ENCODE peak calls at places on chromosomes 5 and 9, in ten cellular contexts. One of them, this sample, is unnamed.

GRCh38 chr5:125487231-125487630 is 740.8 kb upstream of the ZNF608 start:
- DNase-seq in mesothelial cell of epicardium: no peak
- DNase-seq in AG09309: no peak
- DNase-seq in neural crest cell: no peak
- DNase-seq in uterus: no peak
- DNase-seq in BE2C: no peak
- DNase-seq in IMR-90: peak; percentile 1
- DNase-seq in MCF 10A: no peak
- DNase-seq in AG10803: no peak
- DNase-seq in MM.1S: no peak
- DNase-seq in this sample: no peak

GRCh38 chr5:169013846-169014245 is 287.1 kb downstream of the SLIT3 start:
- DNase-seq in mesothelial cell of epicardium: no peak
- DNase-seq in AG09309: peak; percentile 54
- DNase-seq in neural crest cell: no peak
- DNase-seq in uterus: no peak
- DNase-seq in BE2C: no peak
- DNase-seq in IMR-90: no peak
- DNase-seq in MCF 10A: no peak
- DNase-seq in AG10803: peak; percentile 52
- DNase-seq in MM.1S: peak; percentile 16
- DNase-seq in this sample: no peak

GRCh38 chr5:71932649-71933338 is 174.5 kb upstream of the MAP1B start:
- DNase-seq in mesothelial cell of epicardium: no peak
- DNase-seq in AG09309: no peak
- DNase-seq in neural crest cell: peak; percentile 34
- DNase-seq in uterus: peak; percentile 70
- DNase-seq in BE2C: peak; percentile 43
- DNase-seq in IMR-90: peak; percentile 67
- DNase-seq in MCF 10A: peak; percentile 39
- DNase-seq in AG10803: peak; percentile 39
- DNase-seq in MM.1S: no peak
- DNase-seq in this sample: no peak

GRCh38 chr9:116904165-116904564 is 217.1 kb downstream of the TRIM32 start:
- DNase-seq in mesothelial cell of epicardium: no peak
- DNase-seq in AG09309: no peak
- DNase-seq in neural crest cell: no peak
- DNase-seq in uterus: no peak
- DNase-seq in BE2C: no peak
- DNase-seq in IMR-90: no peak
- DNase-seq in MCF 10A: no peak
- DNase-seq in AG10803: no peak
- DNase-seq in MM.1S: no peak
- DNase-seq in this sample: no peak

GRCh38 chr9:105023788-105024187 is 95.8 kb upstream of the ABCA1 start:
- DNase-seq in mesothelial cell of epicardium: no peak
- DNase-seq in AG09309: no peak
- DNase-seq in neural crest cell: no peak
- DNase-seq in uterus: no peak
- DNase-seq in BE2C: no peak
- DNase-seq in IMR-90: no peak
- DNase-seq in MCF 10A: no peak
- DNase-seq in AG10803: no peak
- DNase-seq in MM.1S: no peak
- DNase-seq in this sample: no peak

GRCh38 chr5:130126748-130127147 is 222.5 kb downstream of the CHSY3 start:
- DNase-seq in mesothelial cell of epicardium: no peak
- DNase-seq in AG09309: no peak
- DNase-seq in neural crest cell: no peak
- DNase-seq in uterus: no peak
- DNase-seq in BE2C: no peak
- DNase-seq in IMR-90: no peak
- DNase-seq in MCF 10A: no peak
- DNase-seq in AG10803: no peak
- DNase-seq in MM.1S: no peak
- DNase-seq in this sample: no peak

GRCh38 chr5:159825551-159826051 is 90.7 kb upstream of the ADRA1B start:
- DNase-seq in mesothelial cell of epicardium: no peak
- DNase-seq in AG09309: no peak
- DNase-seq in neural crest cell: no peak
- DNase-seq in uterus: peak; percentile 32
- DNase-seq in BE2C: no peak
- DNase-seq in IMR-90: no peak
- DNase-seq in MCF 10A: peak; percentile 71
- DNase-seq in AG10803: peak; percentile 23
- DNase-seq in MM.1S: no peak
- DNase-seq in this sample: no peak

GRCh38 chr5:124746916-124747769 is 704 bp upstream of the ZNF608 start:
- DNase-seq in mesothelial cell of epicardium: peak; percentile 75
- DNase-seq in AG09309: no peak
- DNase-seq in neural crest cell: peak; percentile 71
- DNase-seq in uterus: peak; percentile 74
- DNase-seq in BE2C: peak; percentile 88
- DNase-seq in IMR-90: peak; percentile 94
- DNase-seq in MCF 10A: peak; percentile 91
- DNase-seq in AG10803: peak; percentile 54
- DNase-seq in MM.1S: peak; percentile 66
- DNase-seq in this sample: no peak

GRCh38 chr5:9540791-9541190 is 5.1 kb downstream of the SEMA5A start:
- DNase-seq in mesothelial cell of epicardium: no peak
- DNase-seq in AG09309: peak; percentile 49
- DNase-seq in neural crest cell: no peak
- DNase-seq in uterus: no peak
- DNase-seq in BE2C: no peak
- DNase-seq in IMR-90: peak; percentile 72
- DNase-seq in MCF 10A: no peak
- DNase-seq in AG10803: peak; percentile 31
- DNase-seq in MM.1S: no peak
- DNase-seq in this sample: no peak

GRCh38 chr5:109688647-109688998 is 1.1 kb upstream of the MAN2A1 start:
- DNase-seq in mesothelial cell of epicardium: no peak
- DNase-seq in AG09309: no peak
- DNase-seq in neural crest cell: no peak
- DNase-seq in uterus: no peak
- DNase-seq in BE2C: peak; percentile 28
- DNase-seq in IMR-90: peak; percentile 28
- DNase-seq in MCF 10A: no peak
- DNase-seq in AG10803: no peak
- DNase-seq in MM.1S: peak; percentile 74
- DNase-seq in this sample: peak; percentile 22

GRCh38 chr9:91775011-91775707 is 174.9 kb downstream of the ROR2 start:
- DNase-seq in mesothelial cell of epicardium: peak; percentile 87
- DNase-seq in AG09309: no peak
- DNase-seq in neural crest cell: peak; percentile 75
- DNase-seq in uterus: peak; percentile 68
- DNase-seq in BE2C: peak; percentile 81
- DNase-seq in IMR-90: peak; percentile 58
- DNase-seq in MCF 10A: peak; percentile 73
- DNase-seq in AG10803: peak; percentile 47
- DNase-seq in MM.1S: peak; percentile 68
- DNase-seq in this sample: peak; percentile 80

GRCh38 chr9:37485389-37486255 is at the start of gene POLR1E:
- DNase-seq in mesothelial cell of epicardium: peak; percentile 94
- DNase-seq in AG09309: no peak
- DNase-seq in neural crest cell: peak; percentile 91
- DNase-seq in uterus: peak; percentile 93
- DNase-seq in BE2C: peak; percentile 97
- DNase-seq in IMR-90: peak; percentile 89
- DNase-seq in MCF 10A: peak; percentile 97
- DNase-seq in AG10803: peak; percentile 86
- DNase-seq in MM.1S: peak; percentile 98
- DNase-seq in this sample: peak; percentile 98

GRCh38 chr5:168818586-168818985 is 239.4 kb upstream of the PANK3 start:
- DNase-seq in mesothelial cell of epicardium: no peak
- DNase-seq in AG09309: no peak
- DNase-seq in neural crest cell: no peak
- DNase-seq in uterus: no peak
- DNase-seq in BE2C: no peak
- DNase-seq in IMR-90: no peak
- DNase-seq in MCF 10A: no peak
- DNase-seq in AG10803: no peak
- DNase-seq in MM.1S: no peak
- DNase-seq in this sample: no peak

GRCh38 chr5:180294401-180294800 is 2.5 kb upstream of the MAPK9 start:
- DNase-seq in mesothelial cell of epicardium: no peak
- DNase-seq in AG09309: no peak
- DNase-seq in neural crest cell: no peak
- DNase-seq in uterus: no peak
- DNase-seq in BE2C: no peak
- DNase-seq in IMR-90: no peak
- DNase-seq in MCF 10A: no peak
- DNase-seq in AG10803: no peak
- DNase-seq in MM.1S: no peak
- DNase-seq in this sample: no peak

GRCh38 chr5:180297587-180298282 is 5.9 kb upstream of the MAPK9 start:
- DNase-seq in mesothelial cell of epicardium: no peak
- DNase-seq in AG09309: no peak
- DNase-seq in neural crest cell: no peak
- DNase-seq in uterus: no peak
- DNase-seq in BE2C: no peak
- DNase-seq in IMR-90: no peak
- DNase-seq in MCF 10A: peak; percentile 36
- DNase-seq in AG10803: no peak
- DNase-seq in MM.1S: no peak
- DNase-seq in this sample: no peak

GRCh38 chr5:180294913-180295555 is 3.2 kb upstream of the MAPK9 start:
- DNase-seq in mesothelial cell of epicardium: no peak
- DNase-seq in AG09309: no peak
- DNase-seq in neural crest cell: no peak
- DNase-seq in uterus: no peak
- DNase-seq in BE2C: no peak
- DNase-seq in IMR-90: no peak
- DNase-seq in MCF 10A: no peak
- DNase-seq in AG10803: no peak
- DNase-seq in MM.1S: no peak
- DNase-seq in this sample: no peak

GRCh38 chr5:180299526-180299925 is 7.6 kb upstream of the MAPK9 start:
- DNase-seq in mesothelial cell of epicardium: no peak
- DNase-seq in AG09309: no peak
- DNase-seq in neural crest cell: no peak
- DNase-seq in uterus: no peak
- DNase-seq in BE2C: no peak
- DNase-seq in IMR-90: no peak
- DNase-seq in MCF 10A: no peak
- DNase-seq in AG10803: no peak
- DNase-seq in MM.1S: no peak
- DNase-seq in this sample: no peak

DNA sequence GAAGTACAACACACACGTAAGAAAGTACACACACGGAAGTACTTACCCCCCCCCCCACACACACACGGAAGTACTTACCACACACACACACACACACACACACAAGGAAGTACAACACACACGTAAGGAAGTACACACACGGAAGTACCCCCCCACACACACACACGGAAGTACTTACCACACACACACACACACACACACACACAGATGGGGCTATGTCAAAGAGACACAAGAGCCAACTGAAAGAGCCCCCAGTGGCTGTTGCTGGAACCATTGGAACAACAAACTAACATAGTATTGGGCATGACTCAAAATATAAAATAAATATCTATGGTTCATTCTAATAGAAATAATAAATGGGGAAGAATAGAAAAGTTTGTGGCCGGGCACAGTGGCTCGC is 4.9 kb upstream of the MAPK9 start:
- DNase-seq in mesothelial cell of epicardium: no peak
- DNase-seq in AG09309: no peak
- DNase-seq in neural crest cell: no peak
- DNase-seq in uterus: no peak
- DNase-seq in BE2C: no peak
- DNase-seq in IMR-90: peak; percentile 13
- DNase-seq in MCF 10A: no peak
- DNase-seq in AG10803: peak; percentile 18
- DNase-seq in MM.1S: no peak
- DNase-seq in this sample: no peak
- TF ChIP-seq CTCF in mesothelial cell of epicardium: no peak
- TF ChIP-seq CTCF in AG09309: no peak
- TF ChIP-seq CTCF in neural crest cell: no peak
- TF ChIP-seq CTCF in uterus: no peak
- TF ChIP-seq CTCF in BE2C: peak; percentile 19
- TF ChIP-seq CTCF in IMR-90: peak; percentile 2
- TF ChIP-seq CTCF in MCF 10A: no peak
- TF ChIP-seq CTCF in AG10803: peak; percentile 8
- TF ChIP-seq CTCF in MM.1S: no peak
- TF ChIP-seq CTCF in this sample: no peak

GRCh38 chr5:123665822-123666371 is 153.9 kb downstream of the CSNK1G3 start:
- DNase-seq in mesothelial cell of epicardium: no peak
- DNase-seq in AG09309: no peak
- DNase-seq in neural crest cell: no peak
- DNase-seq in uterus: no peak
- DNase-seq in BE2C: no peak
- DNase-seq in IMR-90: no peak
- DNase-seq in MCF 10A: no peak
- DNase-seq in AG10803: no peak
- DNase-seq in MM.1S: no peak
- DNase-seq in this sample: no peak
- TF ChIP-seq CTCF in mesothelial cell of epicardium: no peak
- TF ChIP-seq CTCF in AG09309: no peak
- TF ChIP-seq CTCF in neural crest cell: no peak
- TF ChIP-seq CTCF in uterus: no peak
- TF ChIP-seq CTCF in BE2C: no peak
- TF ChIP-seq CTCF in IMR-90: no peak
- TF ChIP-seq CTCF in MCF 10A: no peak
- TF ChIP-seq CTCF in AG10803: no peak
- TF ChIP-seq CTCF in MM.1S: no peak
- TF ChIP-seq CTCF in this sample: no peak

DNA sequence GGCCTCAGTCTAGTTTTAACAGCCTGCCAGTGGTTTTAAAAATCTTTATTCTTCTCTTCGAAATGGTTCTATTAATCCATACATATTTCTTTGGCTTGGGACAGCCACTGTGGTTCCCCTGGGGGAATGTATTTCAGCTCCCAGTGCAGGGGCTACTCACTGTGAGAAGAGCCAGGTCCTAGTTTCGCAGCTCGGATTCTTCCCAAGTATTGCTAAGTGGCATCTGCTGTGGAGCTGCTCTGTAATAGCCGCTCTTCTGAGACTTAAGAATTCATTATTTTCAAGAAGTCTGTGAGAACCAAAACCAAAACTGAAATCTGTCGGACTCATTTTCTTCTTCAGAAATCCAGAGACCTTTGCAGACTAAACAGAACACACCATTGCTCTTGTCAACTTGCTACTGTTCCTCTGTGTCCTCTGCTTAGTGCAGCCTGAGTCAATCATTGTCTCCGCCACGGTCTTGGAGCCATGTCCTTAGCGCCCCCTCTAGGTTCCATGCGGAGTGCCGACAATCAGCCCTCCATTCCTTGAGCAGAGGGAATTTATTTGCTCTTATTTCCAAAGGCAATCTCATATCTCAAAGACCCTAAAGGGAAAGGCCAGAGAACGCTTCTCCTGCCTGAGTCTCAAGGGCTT is 478.2 kb downstream of the SPATA31D1 start:
- DNase-seq in mesothelial cell of epicardium: peak; percentile 42
- DNase-seq in AG09309: no peak
- DNase-seq in neural crest cell: peak; percentile 25
- DNase-seq in uterus: no peak
- DNase-seq in BE2C: peak; percentile 42
- DNase-seq in IMR-90: peak; percentile 4
- DNase-seq in MCF 10A: no peak
- DNase-seq in AG10803: peak; percentile 25
- DNase-seq in MM.1S: peak; percentile 81
- DNase-seq in this sample: no peak
- TF ChIP-seq CTCF in mesothelial cell of epicardium: no peak
- TF ChIP-seq CTCF in AG09309: peak; percentile 37
- TF ChIP-seq CTCF in neural crest cell: peak; percentile 51
- TF ChIP-seq CTCF in uterus: no peak
- TF ChIP-seq CTCF in BE2C: peak; percentile 58
- TF ChIP-seq CTCF in IMR-90: peak; percentile 18
- TF ChIP-seq CTCF in MCF 10A: no peak
- TF ChIP-seq CTCF in AG10803: peak; percentile 52
- TF ChIP-seq CTCF in MM.1S: peak; percentile 74
- TF ChIP-seq CTCF in this sample: no peak

GRCh38 chr5:141192110-141192725 is at the start of gene PCDHB10:
- DNase-seq in mesothelial cell of epicardium: no peak
- DNase-seq in AG09309: no peak
- DNase-seq in neural crest cell: peak; percentile 40
- DNase-seq in uterus: no peak
- DNase-seq in BE2C: peak; percentile 45
- DNase-seq in IMR-90: peak; percentile 5
- DNase-seq in MCF 10A: peak; percentile 60
- DNase-seq in AG10803: peak; percentile 8
- DNase-seq in MM.1S: peak; percentile 59
- DNase-seq in this sample: no peak
- TF ChIP-seq CTCF in mesothelial cell of epicardium: peak; percentile 28
- TF ChIP-seq CTCF in AG09309: peak; percentile 66
- TF ChIP-seq CTCF in neural crest cell: peak; percentile 66
- TF ChIP-seq CTCF in uterus: no peak
- TF ChIP-seq CTCF in BE2C: peak; percentile 63
- TF ChIP-seq CTCF in IMR-90: peak; percentile 35
- TF ChIP-seq CTCF in MCF 10A: peak; percentile 76
- TF ChIP-seq CTCF in AG10803: peak; percentile 46
- TF ChIP-seq CTCF in MM.1S: peak; percentile 88
- TF ChIP-seq CTCF in this sample: no peak